ENCODE peak calls at places on chromosomes 5 and 9, in five cellular contexts. S is GM12892; O is left cardiac atrium; N is activated naive CD4-positive, alpha-beta T cell treated with Interleukin-2 at 50 U/mL for 16 hours; G is NCI-H1694 treated with DMSO at 0.1 percent for 48 hours. B is an unnamed sample.

GRCh38 chr5:159098285-159099048 is 1.2 kb downstream of the EBF1 start:
- DNase-seq in O (no peak), G (no peak), N (no peak), S (no peak), B (no peak)

GRCh38 chr9:127279717-127280285 is 15.2 kb downstream of the GARNL3 start:
- DNase-seq in N (no peak), S (no peak), O (no peak), G (no peak), B (no peak)

GRCh38 chr5:167916261-167916660 is 375.2 kb upstream of the WWC1 start:
- DNase-seq in G (no peak), N (no peak), S (no peak), O (no peak), B (no peak)

GRCh38 chr9:121376214-121376830 is 6.3 kb upstream of the STOM start:
- DNase-seq in O (no peak), S (no peak), G (peak), N (no peak), B (no peak)

GRCh38 chr5:132653716-132654115 is 4.3 kb upstream of the IL13 start:
- DNase-seq in S (no peak), N (no peak), O (no peak), G (no peak), B (no peak)

GRCh38 chr5:38853753-38854470 is 8.1 kb downstream of the OSMR start:
- DNase-seq in G (no peak), N (no peak), S (no peak), O (no peak), B (no peak)

GRCh38 chr9:34454571-34455065 is 3.8 kb downstream of the FAM219A start:
- DNase-seq in S (no peak), N (peak), G (no peak), O (peak), B (no peak)

GRCh38 chr5:36357391-36357790 is 55.7 kb upstream of the RANBP3L start:
- DNase-seq in S (no peak), N (no peak), G (no peak), O (no peak), B (no peak)

GRCh38 chr9:82512724-82513123 is 524.2 kb downstream of the SPATA31D1 start:
- DNase-seq in S (no peak), N (no peak), G (no peak), O (no peak), B (no peak)

GRCh38 chr5:22541037-22541436 is 312.1 kb downstream of the CDH12 start:
- DNase-seq in G (peak), N (no peak), S (no peak), O (peak), B (no peak)

GRCh38 chr9:133960568-133961129 is 31.5 kb downstream of the VAV2 start:
- DNase-seq in G (no peak), S (no peak), N (no peak), O (peak), B (no peak)

GRCh38 chr9:117929873-117930272 is 225.7 kb downstream of the TLR4 start:
- DNase-seq in G (no peak), O (no peak), N (no peak), S (no peak), B (no peak)

GRCh38 chr5:128201065-128201926 is 117.7 kb downstream of the SLC12A2 start:
- DNase-seq in O (peak), G (peak), N (peak), S (peak), B (peak)

GRCh38 chr9:70587143-70587710 is 172.8 kb upstream of the KLF9 start:
- DNase-seq in G (no peak), N (no peak), S (no peak), O (no peak), B (no peak)

GRCh38 chr5:92991681-92992472 is 589.1 kb downstream of the NR2F1-AS1 start:
- DNase-seq in G (no peak), S (no peak), N (no peak), O (no peak), B (no peak)

GRCh38 chr5:2653991-2654390 is 97.5 kb downstream of the IRX2 start:
- DNase-seq in O (no peak), N (no peak), S (no peak), G (no peak), B (no peak)

GRCh38 chr5:172872997-172873491 is 39.0 kb downstream of the ERGIC1 start:
- DNase-seq in S (no peak), G (no peak), O (peak), N (no peak), B (no peak)

GRCh38 chr9:92724528-92725265 is 39.9 kb downstream of the BICD2 start:
- DNase-seq in G (no peak), S (no peak), O (no peak), N (no peak), B (no peak)

GRCh38 chr5:143931389-143931984 is 119.5 kb downstream of the HMHB1 start:
- DNase-seq in O (peak), S (no peak), N (no peak), G (peak), B (no peak)

GRCh38 chr9:94933429-94933828 is 206.9 kb downstream of the AOPEP start:
- DNase-seq in O (no peak), S (no peak), N (no peak), G (no peak), B (no peak)

GRCh38 chr9:4197548-4197947 is 102.3 kb downstream of the GLIS3 start:
- DNase-seq in G (peak), S (no peak), N (no peak), O (no peak), B (no peak)

GRCh38 chr5:141866111-141866510 is 12.1 kb downstream of the PCDH1 start:
- DNase-seq in O (no peak), N (no peak), G (no peak), S (no peak), B (no peak)

GRCh38 chr9:78132688-78133033 is 101.0 kb upstream of the GNAQ start:
- DNase-seq in G (no peak), N (no peak), O (no peak), S (no peak), B (no peak)

GRCh38 chr5:109643951-109644350 is 45.8 kb upstream of the MAN2A1 start:
- DNase-seq in S (no peak), G (no peak), N (no peak), O (no peak), B (no peak)